ENCODE peak calls at places on chromosomes 5 and 9, in six cellular contexts. L is neural progenitor cell, Y is GM23248, A is HCT116, X is mesenchymal stem cell, M is IMR-90. W is an unnamed sample.

GRCh38 chr5:97764700-97765099 is 581.7 kb upstream of the RIOK2 start:
- DNase-seq in A (no peak), L (no peak), Y (peak), M (peak), X (peak), W (peak)

GRCh38 chr9:113567361-113568080 is 104.0 kb downstream of the RGS3 start:
- DNase-seq in M (no peak), Y (no peak), X (no peak), L (no peak), A (no peak), W (no peak)

GRCh38 chr9:27470291-27470805 is 53.7 kb upstream of the IFNK start:
- DNase-seq in X (no peak), Y (no peak), A (no peak), L (peak), M (no peak), W (no peak)

GRCh38 chr9:88932766-88933165 is 58.5 kb upstream of the S1PR3 start:
- DNase-seq in Y (no peak), M (no peak), X (no peak), L (no peak), A (no peak), W (no peak)

GRCh38 chr5:16671208-16671607 is 54.4 kb upstream of the RETREG1 start:
- DNase-seq in Y (no peak), X (no peak), L (no peak), M (no peak), A (no peak), W (no peak)

GRCh38 chr9:113309204-113309813 is 6.1 kb upstream of the RNF183 start:
- DNase-seq in Y (peak), A (peak), L (peak), M (peak), X (peak), W (peak)

GRCh38 chr5:122902263-122902662 is 56.9 kb downstream of the SNX24 start:
- DNase-seq in A (no peak), L (no peak), X (no peak), Y (no peak), M (no peak), W (no peak)

GRCh38 chr9:96667363-96667728 is 12.2 kb upstream of the PRXL2C start:
- DNase-seq in A (no peak), L (peak), Y (no peak), M (no peak), X (no peak), W (no peak)

GRCh38 chr5:134649163-134649916 is 755 bp downstream of the SEC24A start:
- DNase-seq in M (peak), Y (peak), L (no peak), A (no peak), X (peak), W (no peak)

GRCh38 chr9:114681594-114682332 is at the start of gene TEX48:
- DNase-seq in L (peak), M (peak), A (peak), X (peak), Y (peak), W (peak)

GRCh38 chr5:104951829-104952228 is 1389.2 kb upstream of the NUDT12 start:
- DNase-seq in Y (no peak), L (no peak), A (no peak), X (no peak), M (no peak), W (no peak)

GRCh38 chr9:90970603-90971002 is 169.0 kb downstream of the SYK start:
- DNase-seq in M (peak), Y (peak), X (no peak), A (no peak), L (peak), W (peak)

GRCh38 chr5:181205735-181206401 is 872 bp upstream of the TRIM7 start:
- DNase-seq in L (peak), A (no peak), Y (no peak), M (peak), X (peak), W (peak)

GRCh38 chr9:128361981-128362646 is 9.1 kb upstream of the URM1 start:
- DNase-seq in L (peak), X (peak), A (peak), M (peak), Y (peak), W (peak)

GRCh38 chr5:107796797-107797196 is 126.1 kb upstream of the EFNA5 start:
- DNase-seq in L (no peak), A (no peak), X (no peak), Y (peak), M (peak), W (no peak)

GRCh38 chr9:38638881-38639576 is 18.6 kb upstream of the ANKRD18A start:
- DNase-seq in A (no peak), X (no peak), Y (no peak), M (no peak), L (no peak), W (no peak)

GRCh38 chr5:180423598-180423997 is 70.5 kb upstream of the GFPT2 start:
- DNase-seq in Y (no peak), M (no peak), L (no peak), X (no peak), A (no peak), W (no peak)

GRCh38 chr5:125497651-125498050 is 751.2 kb upstream of the ZNF608 start:
- DNase-seq in Y (no peak), L (peak), X (peak), M (no peak), A (no peak), W (no peak)

GRCh38 chr9:114501786-114502682 is 3.2 kb downstream of the WHRN start:
- DNase-seq in A (no peak), L (peak), M (peak), Y (peak), X (peak), W (peak)

GRCh38 chr5:134140530-134141201 is 26.2 kb downstream of the TCF7 start:
- DNase-seq in A (peak), X (peak), M (peak), L (peak), Y (peak), W (peak)

GRCh38 chr5:135944967-135945560 is 9.7 kb downstream of the LECT2 start:
- DNase-seq in Y (peak), X (peak), A (peak), L (peak), M (peak), W (peak)

GRCh38 chr9:137484551-137485315 is 25.6 kb upstream of the NSMF start:
- DNase-seq in L (no peak), Y (no peak), X (no peak), M (no peak), A (no peak), W (no peak)

GRCh38 chr5:61402244-61402823 is 70.3 kb downstream of the ZSWIM6 start:
- DNase-seq in A (no peak), M (no peak), Y (no peak), L (no peak), X (no peak), W (no peak)

GRCh38 chr5:176549871-176550270 is 729 bp downstream of the CDHR2 start:
- DNase-seq in A (no peak), Y (no peak), M (no peak), X (no peak), L (no peak), W (no peak)

GRCh38 chr9:137945581-137945980 is 68.0 kb downstream of the CACNA1B start:
- DNase-seq in M (no peak), A (no peak), Y (no peak), X (peak), L (no peak), W (no peak)

GRCh38 chr9:100350188-100350587 is 2.6 kb downstream of the TEX10 start:
- DNase-seq in M (no peak), X (peak), A (no peak), L (no peak), Y (peak), W (no peak)

GRCh38 chr9:80561526-80561925 is 989.8 kb downstream of the TLE4 start:
- DNase-seq in A (no peak), X (no peak), Y (no peak), M (no peak), L (no peak), W (peak)

GRCh38 chr5:179261301-179262125 is 83.7 kb downstream of the ADAMTS2 start:
- DNase-seq in L (peak), Y (peak), M (peak), A (no peak), X (peak), W (no peak)

GRCh38 chr9:134314039-134314949 is 12.0 kb upstream of the RXRA start:
- DNase-seq in A (no peak), X (no peak), L (no peak), Y (no peak), M (no peak), W (no peak)

DNA sequence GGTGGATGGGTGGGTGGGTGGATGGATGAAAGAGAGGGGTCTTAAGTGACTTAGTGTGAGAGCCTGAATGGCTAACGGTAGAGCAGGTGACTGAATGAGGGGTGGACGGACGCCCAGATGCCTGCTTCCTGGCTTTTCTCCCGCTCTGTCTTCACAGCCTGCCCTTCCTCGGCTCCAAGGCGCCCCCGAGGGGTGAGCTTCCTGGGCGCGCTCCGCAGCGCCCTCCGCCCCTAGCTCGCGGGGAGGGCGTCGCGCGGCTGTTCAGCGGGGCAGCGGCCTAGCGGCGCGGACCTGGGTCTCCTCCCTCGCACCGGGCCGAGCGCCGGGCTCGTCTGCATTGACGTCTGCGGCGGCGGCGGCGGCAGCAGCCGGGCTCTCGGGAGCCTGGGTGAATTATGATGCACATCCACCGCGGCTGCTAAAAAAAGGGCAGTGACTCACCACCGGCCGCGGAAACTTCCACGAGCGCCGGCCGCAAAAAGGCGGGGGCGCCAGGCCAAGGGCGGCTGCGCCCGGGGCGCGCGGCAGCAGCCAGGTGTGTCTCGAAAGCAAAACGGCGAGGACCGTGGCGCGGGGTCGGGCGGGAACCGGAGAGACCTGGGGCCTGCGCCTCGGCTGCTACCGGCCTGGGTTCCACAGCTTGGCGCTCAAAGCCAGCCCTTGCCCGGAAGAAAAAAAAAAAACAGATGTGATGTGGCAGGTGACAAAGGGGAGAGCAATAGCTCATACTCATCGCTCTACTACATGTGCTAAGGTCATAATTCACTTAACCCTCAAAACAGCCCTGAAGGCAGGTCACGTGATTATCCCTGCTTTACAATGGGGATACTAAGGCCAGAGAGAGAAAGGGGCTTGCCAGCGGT is 143.0 kb upstream of the ADRA1B start:
- DNase-seq in X (peak), M (peak), Y (peak), L (peak), A (peak), W (peak)
- H2AFZ ChIP-seq in X (no peak), M (peak), Y (peak), L (peak), A (peak), W (peak)

GRCh38 chr9:104805441-104805840 is 41.5 kb downstream of the NIPSNAP3B start:
- DNase-seq in X (no peak), A (no peak), L (no peak), Y (no peak), M (no peak), W (no peak)

GRCh38 chr9:104802110-104802509 is 38.2 kb downstream of the NIPSNAP3B start:
- DNase-seq in Y (peak), L (no peak), X (no peak), M (no peak), A (no peak), W (peak)

GRCh38 chr9:104798209-104798995 is 34.5 kb downstream of the NIPSNAP3B start:
- DNase-seq in M (no peak), X (no peak), Y (no peak), L (no peak), A (no peak), W (no peak)

GRCh38 chr9:104800068-104800785 is 36.3 kb downstream of the NIPSNAP3B start:
- DNase-seq in A (no peak), M (no peak), Y (no peak), L (no peak), X (no peak), W (no peak)

DNA sequence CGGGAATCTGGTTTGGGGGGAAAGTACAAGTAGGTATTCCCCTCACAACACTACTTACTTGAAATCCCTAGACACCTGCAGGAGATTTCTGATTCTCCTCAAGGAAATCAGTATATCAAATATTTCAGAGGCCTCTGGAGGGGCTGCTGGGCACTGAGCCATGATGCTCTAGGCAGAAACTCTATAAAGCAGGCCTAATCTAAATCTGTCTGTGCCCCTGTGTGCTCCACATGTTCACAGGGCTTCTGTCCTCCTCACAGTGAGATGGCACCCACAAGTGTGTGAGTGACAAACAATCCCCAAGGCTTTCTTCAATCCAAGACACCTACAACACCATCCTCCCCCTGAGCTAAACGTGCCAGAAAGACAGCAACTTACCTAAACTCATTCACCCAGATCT is 39.0 kb downstream of the NIPSNAP3B start:
- DNase-seq in Y (no peak), M (no peak), A (no peak), X (no peak), L (no peak), W (no peak)
- H3K9ac ChIP-seq in Y (no peak), M (no peak), A (no peak), X (no peak), L (no peak), W (no peak)

GRCh38 chr9:76873821-76874220 is 32.1 kb downstream of the PRUNE2 start:
- DNase-seq in X (no peak), L (no peak), A (no peak), Y (peak), M (no peak), W (no peak)
- H3K4me3 ChIP-seq in X (no peak), L (peak), A (no peak), Y (peak), M (no peak), W (no peak)

GRCh38 chr9:130785053-130785452 is 50.0 kb upstream of the ABL1 start:
- DNase-seq in X (no peak), L (no peak), A (no peak), Y (no peak), M (no peak), W (no peak)

GRCh38 chr9:130789747-130790672 is 45.0 kb upstream of the ABL1 start:
- DNase-seq in Y (no peak), X (no peak), A (no peak), L (no peak), M (no peak), W (no peak)

GRCh38 chr9:130785940-130786500 is 49.0 kb upstream of the ABL1 start:
- DNase-seq in L (no peak), A (no peak), M (no peak), Y (no peak), X (no peak), W (no peak)

GRCh38 chr9:130782883-130783537 is 52.0 kb upstream of the ABL1 start:
- DNase-seq in L (no peak), M (no peak), A (no peak), Y (no peak), X (no peak), W (no peak)

GRCh38 chr9:130786526-130786925 is 48.5 kb upstream of the ABL1 start:
- DNase-seq in A (no peak), X (no peak), M (no peak), Y (no peak), L (no peak), W (no peak)
- H2AFZ ChIP-seq in A (no peak), X (no peak), M (no peak), Y (no peak), L (no peak), W (no peak)

GRCh38 chr9:133119039-133119438 is 2.0 kb downstream of the RALGDS start:
- DNase-seq in Y (peak), A (no peak), L (no peak), X (no peak), M (no peak), W (no peak)
- H3K9ac ChIP-seq in Y (peak), A (no peak), L (no peak), X (peak), M (no peak), W (peak)

GRCh38 chr9:121750259-121750714 is 98.9 kb downstream of the DAB2IP start:
- DNase-seq in A (no peak), M (no peak), L (peak), X (no peak), Y (no peak), W (no peak)

GRCh38 chr9:121753802-121754654 is 102.6 kb downstream of the DAB2IP start:
- DNase-seq in A (no peak), L (no peak), Y (no peak), X (no peak), M (no peak), W (no peak)

GRCh38 chr9:121750715-121751623 is 99.5 kb downstream of the DAB2IP start:
- DNase-seq in A (peak), M (no peak), X (no peak), Y (no peak), L (peak), W (no peak)

GRCh38 chr9:121752929-121753328 is 101.5 kb downstream of the DAB2IP start:
- DNase-seq in Y (no peak), A (no peak), M (no peak), X (no peak), L (no peak), W (no peak)

DNA sequence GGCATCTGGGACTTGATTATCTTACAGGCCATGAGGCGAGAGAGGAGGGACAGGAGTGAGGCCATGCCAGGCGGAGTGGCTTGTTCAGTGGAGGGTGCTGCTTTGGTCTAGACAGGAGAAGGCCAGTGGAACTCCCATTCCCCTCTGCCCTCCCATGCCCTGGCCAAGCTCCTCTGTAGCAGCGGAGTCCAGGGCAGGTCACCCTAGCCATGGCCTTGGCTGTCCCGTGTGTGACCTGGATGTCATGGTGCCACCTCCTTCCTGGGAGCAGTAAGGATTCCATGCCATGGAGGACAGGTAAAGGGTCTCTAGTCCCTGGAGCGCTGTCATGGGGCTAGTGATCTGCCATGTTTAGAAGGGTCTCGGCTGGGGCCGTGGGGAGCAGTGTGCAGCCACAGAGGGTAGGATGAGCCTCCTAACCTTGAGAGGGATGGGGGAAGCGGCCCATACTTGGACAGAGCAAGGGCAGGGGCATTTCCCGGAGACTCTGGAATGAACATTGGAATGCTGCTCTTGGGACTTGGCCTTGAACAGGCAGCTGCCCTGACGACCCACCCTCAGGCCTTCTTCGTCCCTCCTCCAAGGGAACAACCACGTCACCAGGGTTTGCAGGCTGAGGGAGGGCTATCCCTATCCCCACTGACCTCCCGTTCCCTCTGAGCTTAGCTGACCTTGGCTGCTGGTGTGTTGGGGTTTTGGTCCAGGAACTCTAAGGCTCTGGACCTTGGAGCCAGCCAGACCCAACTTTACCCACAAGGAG is 100.4 kb downstream of the DAB2IP start:
- DNase-seq in X (peak), Y (no peak), L (no peak), A (no peak), M (no peak), W (no peak)
- H3K4me3 ChIP-seq in X (no peak), Y (no peak), L (no peak), A (no peak), M (no peak), W (no peak)

DNA sequence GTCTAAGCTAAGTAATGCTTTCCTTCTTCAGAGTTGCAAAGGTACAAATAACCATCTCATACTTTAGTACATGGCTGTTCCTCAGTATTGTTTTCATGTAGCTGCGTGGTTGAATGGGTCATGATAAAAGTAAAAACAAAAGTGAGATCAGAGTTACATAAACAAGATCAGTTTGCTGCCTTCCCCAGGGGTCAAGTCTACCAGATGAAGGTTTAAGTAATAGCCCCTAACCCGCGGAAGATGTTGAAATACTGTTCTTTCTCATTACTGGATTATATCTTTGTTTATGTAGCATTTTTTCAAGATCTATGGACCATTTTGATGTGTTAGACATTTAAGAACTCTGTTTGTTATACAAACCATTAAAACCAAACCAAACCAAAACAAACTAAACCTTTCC is 34.1 kb upstream of the ARRDC3 start:
- DNase-seq in M (peak), Y (no peak), X (peak), A (no peak), L (no peak), W (no peak)
- H2AFZ ChIP-seq in M (no peak), Y (no peak), X (no peak), A (no peak), L (no peak), W (no peak)

GRCh38 chr5:95734916-95735315 is 3.8 kb downstream of the RHOBTB3 start:
- DNase-seq in A (no peak), M (peak), Y (peak), L (no peak), X (no peak), W (peak)
- H3K9ac ChIP-seq in A (no peak), M (peak), Y (peak), L (no peak), X (peak), W (peak)